ENCODE peak calls at places on chromosomes 3 and 15, in five cellular contexts. R is A673, C is GM23338, F is IMR-90, O is heart right ventricle. S is an unnamed sample.

GRCh38 chr3:197305854-197306253 is 7.4 kb upstream of the DLG1 start:
- DNase-seq in C (no peak), F (peak; percentile 93), O (no peak), R (no peak), S (no peak)

GRCh38 chr15:94070341-94071275 is 160.8 kb upstream of the MCTP2 start:
- DNase-seq in C (peak; percentile 31), O (no peak), F (no peak), R (peak; percentile 96), S (no peak)

GRCh38 chr15:100903191-100903590 is 16.0 kb upstream of the LRRK1 start:
- DNase-seq in F (no peak), O (no peak), C (no peak), R (no peak), S (no peak)

GRCh38 chr3:122576174-122576940 is 1.1 kb upstream of the PARP15 start:
- DNase-seq in C (no peak), O (no peak), F (no peak), R (no peak), S (no peak)

GRCh38 chr15:74542192-74543042 is 1.4 kb downstream of the ARID3B start:
- DNase-seq in C (no peak), F (no peak), O (no peak), R (no peak), S (no peak)

GRCh38 chr3:132038198-132038825 is 3.5 kb upstream of the CPNE4 start:
- DNase-seq in R (peak; percentile 71), F (peak; percentile 23), O (no peak), C (peak; percentile 73), S (no peak)

GRCh38 chr3:13634151-13634550 is 85.2 kb downstream of the FBLN2 start:
- DNase-seq in F (no peak), C (no peak), O (no peak), R (no peak), S (no peak)

GRCh38 chr3:159994182-159994581 is 5.5 kb downstream of the IL12A start:
- DNase-seq in F (peak; percentile 54), C (no peak), O (no peak), R (no peak), S (no peak)

GRCh38 chr3:121723485-121723884 is 26.1 kb downstream of the GOLGB1 start:
- DNase-seq in O (no peak), C (no peak), R (no peak), F (no peak), S (no peak)

GRCh38 chr3:57544181-57545125 is at the start of gene DNAH12:
- DNase-seq in O (no peak), F (no peak), R (peak; percentile 4), C (peak; percentile 97), S (no peak)

GRCh38 chr3:30597131-30597768 is 9.2 kb upstream of the TGFBR2 start:
- DNase-seq in R (peak; percentile 61), C (no peak), O (no peak), F (peak; percentile 82), S (no peak)

GRCh38 chr3:152176241-152176640 is 92.5 kb upstream of the MBNL1 start:
- DNase-seq in F (peak; percentile 31), O (no peak), C (no peak), R (no peak), S (no peak)

DNA sequence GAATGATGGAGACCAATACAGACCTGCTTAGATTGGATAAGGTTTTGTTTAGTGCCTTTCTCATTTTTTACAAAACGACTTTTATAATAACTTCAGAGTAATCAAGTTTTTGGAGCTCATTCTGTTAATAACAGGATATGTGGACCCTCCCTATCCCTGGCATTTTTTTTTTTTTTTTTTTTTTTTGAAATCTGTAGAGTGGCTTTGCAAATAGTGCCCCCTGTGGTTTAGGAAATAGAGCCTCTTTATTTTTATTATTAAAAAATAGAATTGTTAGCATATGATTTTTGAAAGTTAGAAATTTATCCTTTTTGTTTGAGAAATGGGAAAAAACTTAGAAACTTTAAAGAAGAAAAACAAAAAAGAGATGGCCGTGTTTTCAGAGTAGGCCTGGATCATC is 11.4 kb downstream of the SKIL start:
- DNase-seq in C (no peak), F (no peak), O (no peak), R (no peak), S (no peak)
- TF ChIP-seq CTCF in C (peak; percentile 42), F (peak; percentile 46), O (no peak), R (peak; percentile 53), S (peak; percentile 56)

GRCh38 chr3:117997201-117998049 is 1037.2 kb downstream of the IGSF11 start:
- DNase-seq in R (peak; percentile 89), F (peak; percentile 86), C (peak; percentile 94), O (peak; percentile 64), S (no peak)
- H3K4me3 ChIP-seq in R (peak overlapping the region; percentile 51), F (peak overlapping the region; percentile 72), C (peak overlapping the region; percentile 84), O (peak overlapping the region; percentile 21), S (no peak overlapping the region)

GRCh38 chr15:75923756-75924155 is 20.1 kb downstream of the FBXO22 start:
- DNase-seq in O (no peak), C (no peak), R (no peak), F (no peak), S (no peak)

GRCh38 chr15:75916978-75917377 is 13.3 kb downstream of the FBXO22 start:
- DNase-seq in O (no peak), R (no peak), F (no peak), C (no peak), S (no peak)

GRCh38 chr15:75921732-75922703 is 18.3 kb downstream of the FBXO22 start:
- DNase-seq in F (peak; percentile 83), R (peak; percentile 68), C (peak; percentile 78), O (no peak), S (no peak)

GRCh38 chr15:75920079-75920478 is 16.4 kb downstream of the FBXO22 start:
- DNase-seq in F (peak; percentile 23), R (no peak), O (no peak), C (no peak), S (no peak)

GRCh38 chr15:75918135-75918534 is 14.5 kb downstream of the FBXO22 start:
- DNase-seq in R (no peak), O (no peak), F (no peak), C (no peak), S (no peak)
- H3K4me1 ChIP-seq in R (no peaks in the 10 kb centered on the region), O (peaks cover 19% of the 10 kb centered on the region), F (peaks cover 4% of the 10 kb centered on the region), C (no peaks in the 10 kb centered on the region), S (no peaks in the 10 kb centered on the region)

DNA sequence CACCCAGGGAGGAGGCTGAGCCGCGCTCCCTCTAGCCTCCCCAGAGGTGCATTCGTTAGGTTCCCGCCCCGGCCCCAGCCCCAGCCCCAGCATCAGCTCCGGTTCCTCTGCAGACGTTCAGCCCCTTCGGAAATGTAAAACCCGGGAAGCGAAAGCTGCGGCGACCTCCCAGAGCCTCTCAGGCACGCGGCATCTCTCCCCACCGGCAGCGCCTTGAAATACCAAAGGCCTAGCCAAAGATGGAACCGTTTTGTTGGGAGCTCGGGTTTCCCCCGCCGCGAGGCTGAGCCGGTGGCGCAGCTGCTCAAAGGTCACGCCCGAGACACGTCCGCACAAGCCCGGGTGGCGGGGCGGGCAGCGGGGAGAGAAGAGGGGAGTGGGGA is 77.8 kb upstream of the HES1 start:
- DNase-seq in O (peak; percentile 64), F (peak; percentile 36), C (peak; percentile 92), R (no peak), S (no peak)
- TF ChIP-seq CTCF in O (no peak), F (no peak), C (no peak), R (no peak), S (no peak)

GRCh38 chr3:24493951-24494615 is 567 bp downstream of the THRB start:
- DNase-seq in C (peak; percentile 68), O (peak; percentile 84), F (no peak), R (no peak), S (no peak)
- H3K4me3 ChIP-seq in C (peak overlapping the region; percentile 76), O (peak overlapping the region; percentile 82), F (no peak overlapping the region), R (peak overlapping the region; percentile 46), S (no peak overlapping the region)

DNA sequence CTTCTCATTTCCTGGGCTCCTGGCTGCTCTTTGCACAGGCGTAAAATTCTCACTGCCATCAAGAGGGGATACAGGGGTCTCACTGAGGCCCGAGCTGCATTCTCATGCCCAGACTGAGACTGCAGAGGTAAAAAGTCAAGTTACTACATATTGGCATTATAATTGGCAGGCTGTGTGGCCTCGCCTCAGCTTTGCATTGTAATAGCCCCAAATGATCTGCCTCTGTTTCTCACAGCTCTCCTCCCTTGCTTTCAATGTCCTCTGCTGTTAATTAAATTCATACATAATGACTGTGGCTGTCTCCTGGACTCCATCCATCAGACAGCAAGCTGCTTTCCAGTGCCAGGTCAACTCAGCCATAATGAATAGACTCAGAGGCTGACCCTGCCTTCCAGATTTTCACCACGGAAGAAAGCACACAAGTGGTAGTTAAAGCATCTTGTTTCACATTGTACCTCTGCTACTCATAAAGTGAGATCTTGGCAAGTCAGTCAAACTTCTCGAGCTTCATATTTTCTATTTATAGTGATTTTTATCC is 7.6 kb upstream of the RTP4 start:
- DNase-seq in O (no peak), R (no peak), F (no peak), C (no peak), S (no peak)
- H3K4me1 ChIP-seq in O (peaks cover 18% of the 10 kb centered on the region), R (no peaks in the 10 kb centered on the region), F (no peaks in the 10 kb centered on the region), C (peaks cover 54% of the 10 kb centered on the region), S (no peaks in the 10 kb centered on the region)

DNA sequence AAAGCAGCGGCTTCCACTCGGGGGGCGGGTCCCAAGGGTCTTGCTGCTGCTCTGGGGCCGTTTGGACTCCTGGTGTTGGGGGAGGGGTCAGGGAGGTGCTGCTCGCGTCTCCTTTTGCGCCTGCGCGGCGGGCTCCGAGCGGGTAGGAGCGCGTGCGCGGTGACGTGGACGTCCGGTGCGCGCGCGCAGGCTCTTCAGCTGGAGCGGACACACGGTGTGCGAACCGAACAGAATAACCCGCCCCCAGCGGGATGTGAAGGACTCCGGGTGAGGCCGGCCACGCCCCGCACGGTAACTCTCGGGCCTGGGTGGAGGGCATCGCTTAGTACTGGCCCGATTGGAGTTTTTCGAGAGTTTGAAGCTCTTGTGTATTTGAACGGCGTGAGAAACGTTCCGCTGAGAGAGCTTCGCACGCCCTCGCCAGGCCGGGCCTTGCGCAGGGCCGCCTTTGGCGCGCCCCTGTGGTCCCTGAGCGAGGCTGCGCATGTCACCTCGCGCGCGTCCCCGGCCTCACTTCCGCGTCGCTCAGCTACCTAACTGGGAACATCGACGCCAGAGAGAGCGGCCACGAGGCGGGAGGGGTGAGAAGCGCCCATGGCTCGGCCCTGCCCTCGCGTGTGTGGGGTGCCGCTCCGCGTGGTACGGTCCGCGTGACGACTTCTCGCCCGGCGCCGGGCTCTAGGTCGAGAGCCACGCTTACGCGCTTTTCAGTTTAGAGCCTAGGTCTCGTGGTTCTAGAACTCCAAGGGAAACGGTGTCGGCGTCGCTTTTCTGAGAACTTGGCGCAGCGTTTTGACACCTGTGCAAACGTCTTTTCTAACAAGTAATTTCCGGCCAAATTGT is at the start of gene MGA:
- DNase-seq in R (peak; percentile 95), O (peak; percentile 91), F (peak; percentile 92), C (peak; percentile 98), S (peak; percentile 95)
- TF ChIP-seq CTCF in R (peak; percentile 36), O (no peak), F (peak; percentile 22), C (no peak), S (no peak)

DNA sequence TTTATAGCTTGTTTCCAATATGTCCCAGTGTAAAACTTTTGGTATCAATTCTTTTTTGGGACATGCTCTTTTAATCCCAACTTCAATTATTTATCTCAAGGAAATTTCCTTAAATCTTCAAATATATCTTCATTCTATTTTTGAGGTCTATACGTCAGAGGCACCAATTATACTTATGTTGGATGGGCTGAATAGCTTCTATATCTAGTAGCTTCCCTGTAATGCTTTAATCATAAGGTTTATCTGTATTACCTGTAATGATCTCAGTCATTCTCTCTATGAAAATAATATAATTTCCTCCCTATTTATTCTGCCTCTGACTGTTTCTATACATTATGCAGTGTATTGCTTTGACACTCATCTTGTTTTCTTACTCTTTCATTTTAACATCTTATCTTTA is 29.9 kb upstream of the MCCC1 start:
- DNase-seq in F (no peak), R (no peak), O (no peak), C (peak; percentile 37), S (no peak)
- H3K4me3 ChIP-seq in F (no peak overlapping the region), R (no peak overlapping the region), O (no peak overlapping the region), C (no peak overlapping the region), S (no peak overlapping the region)